ENCODE peak calls at places on chromosome 20, in five cellular contexts. M, D, A, X and C are unnamed samples.

GRCh38 chr20:14824996-14825395 is 487.6 kb upstream of the FLRT3 start:
- DNase-seq in X (no peak), A (no peak), D (no peak), M (no peak), C (no peak)

GRCh38 chr20:25046181-25046641 is 11.7 kb downstream of the ACSS1 start:
- DNase-seq in A (no peak), X (peak; percentile 6), M (no peak), D (no peak), C (no peak)

GRCh38 chr20:38055294-38055693 is 21.7 kb downstream of the RPRD1B start:
- DNase-seq in D (no peak), A (no peak), X (no peak), M (no peak), C (no peak)

GRCh38 chr20:63937596-63937995 is 18.6 kb downstream of the UCKL1 start:
- DNase-seq in X (no peak), D (no peak), A (no peak), M (no peak), C (no peak)

GRCh38 chr20:23928788-23929187 is 49.2 kb upstream of the CST5 start:
- DNase-seq in A (no peak), M (no peak), D (no peak), X (no peak), C (no peak)

GRCh38 chr20:40741507-40742106 is 52.6 kb upstream of the MAFB start:
- DNase-seq in A (peak; percentile 33), D (peak; percentile 37), M (peak; percentile 66), X (peak; percentile 51), C (peak; percentile 55)

GRCh38 chr20:63162206-63162770 is 53.6 kb downstream of the YTHDF1 start:
- DNase-seq in X (no peak), D (no peak), M (no peak), A (no peak), C (no peak)

GRCh38 chr20:973785-974194 is 28.3 kb downstream of the RSPO4 start:
- DNase-seq in M (peak; percentile 82), D (no peak), X (peak; percentile 12), A (peak; percentile 55), C (peak; percentile 78)

GRCh38 chr20:23856736-23857135 is 22.8 kb downstream of the CST5 start:
- DNase-seq in M (no peak), A (no peak), D (no peak), X (no peak), C (no peak)

GRCh38 chr20:25257756-25258462 is 10.0 kb downstream of the PYGB start:
- DNase-seq in M (no peak), X (peak; percentile 18), A (no peak), D (no peak), C (no peak)

GRCh38 chr20:37361336-37361735 is 15.4 kb downstream of the SRC start:
- DNase-seq in X (no peak), D (no peak), A (peak; percentile 18), M (no peak), C (no peak)

DNA sequence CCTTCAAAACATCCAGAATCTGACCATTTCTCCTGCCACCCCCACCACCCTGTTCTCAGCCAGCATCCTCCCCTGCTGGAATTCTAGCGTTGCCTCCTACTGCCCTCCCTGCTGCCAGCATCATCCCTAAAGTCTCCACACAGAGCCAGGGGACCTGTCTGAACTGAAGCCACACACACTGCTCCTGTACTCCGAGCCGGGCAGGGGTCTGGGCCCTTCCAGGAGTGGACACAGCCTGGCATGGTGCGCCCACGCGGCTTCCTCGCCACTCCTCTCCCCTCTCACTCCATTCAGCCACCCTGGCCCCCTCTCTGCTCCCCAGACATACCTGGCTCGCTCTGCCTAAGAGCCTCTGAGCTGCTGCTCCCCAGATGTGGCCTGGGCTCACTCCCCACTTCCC is 155.5 kb downstream of the PREX1 start:
- DNase-seq in D (no peak), A (no peak), X (no peak), M (no peak), C (no peak)
- TF ChIP-seq POLR2A in D (no peak), A (no peak), X (no peak), M (no peak), C (no peak)

GRCh38 chr20:50592282-50593004 is 82.3 kb downstream of the PTPN1 start:
- DNase-seq in X (no peak), A (peak; percentile 78), M (no peak), D (no peak), C (no peak)
- TF ChIP-seq POLR2A in X (no peak), A (no peak), M (no peak), D (no peak), C (no peak)

GRCh38 chr20:50111120-50111828 is 1.7 kb downstream of the UBE2V1 start:
- DNase-seq in D (no peak), M (no peak), A (no peak), X (no peak), C (peak; percentile 87)

GRCh38 chr20:50113420-50114224 is 672 bp upstream of the UBE2V1 start:
- DNase-seq in X (no peak), D (no peak), A (no peak), M (no peak), C (peak; percentile 34)

GRCh38 chr20:50111829-50112495 is 988 bp downstream of the UBE2V1 start:
- DNase-seq in A (no peak), D (no peak), M (no peak), X (no peak), C (peak; percentile 65)

GRCh38 chr20:50115041-50115512 is 2.1 kb upstream of the UBE2V1 start:
- DNase-seq in A (no peak), X (no peak), M (no peak), D (no peak), C (no peak)

GRCh38 chr20:50112512-50113419 is at the start of gene UBE2V1:
- DNase-seq in X (peak; percentile 92), M (peak; percentile 96), D (peak; percentile 83), A (peak; percentile 96), C (peak; percentile 96)
- TF ChIP-seq POLR2A in X (peak; percentile 76), M (peak; percentile 89), D (peak; percentile 92), A (peak; percentile 61), C (peak; percentile 87)

DNA sequence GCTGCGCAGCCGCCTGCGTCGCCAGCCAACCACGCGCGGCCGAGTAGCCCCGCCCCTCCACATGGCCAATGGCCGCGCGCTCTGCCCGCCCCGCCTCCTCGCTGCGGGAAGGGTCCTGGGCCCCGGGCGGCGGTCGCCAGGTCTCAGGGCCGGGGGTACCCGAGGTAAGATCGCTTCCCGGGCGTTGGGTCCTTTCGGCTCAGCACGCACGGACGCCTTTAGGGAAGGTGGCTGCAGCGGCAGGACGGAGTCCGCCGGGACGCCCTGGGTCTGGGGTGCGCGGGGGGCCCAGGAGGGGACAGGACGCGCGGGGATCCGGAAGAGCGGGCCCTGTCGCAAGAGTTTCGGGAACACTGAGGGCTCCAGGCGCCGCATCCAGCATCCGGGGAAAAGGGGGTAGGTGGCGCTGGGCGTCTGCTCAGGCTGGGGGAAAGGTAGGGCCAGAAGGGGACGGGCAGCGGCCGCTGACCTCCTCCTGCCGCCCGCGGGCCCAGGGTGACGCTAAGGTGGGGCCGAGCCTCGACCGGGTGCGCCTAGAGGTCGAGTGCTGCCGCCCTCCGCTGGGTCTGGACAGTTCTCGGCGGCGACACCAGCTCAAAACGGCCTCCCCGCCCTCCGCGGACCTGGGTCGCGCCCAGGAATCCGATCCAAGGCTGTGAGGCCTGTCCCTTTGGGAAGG is at the start of gene MAVS:
- DNase-seq in A (peak; percentile 91), D (peak; percentile 80), X (peak; percentile 92), M (peak; percentile 91), C (peak; percentile 90)
- TF ChIP-seq POLR2A in A (peak; percentile 85), D (peak; percentile 86), X (peak; percentile 87), M (peak; percentile 87), C (peak; percentile 62)

GRCh38 chr20:17796096-17796563 is 96.4 kb downstream of the BANF2 start:
- DNase-seq in M (peak; percentile 27), D (peak; percentile 74), A (peak; percentile 73), X (no peak), C (peak; percentile 41)
- TF ChIP-seq POLR2A in M (no peak), D (no peak), A (no peak), X (no peak), C (no peak)

GRCh38 chr20:45419188-45420091 is 3.5 kb downstream of the PIGT start:
- DNase-seq in M (no peak), X (peak; percentile 80), D (peak; percentile 59), A (peak; percentile 48), C (peak; percentile 91)

GRCh38 chr20:45416917-45417316 is 976 bp downstream of the PIGT start:
- DNase-seq in D (no peak), X (no peak), A (no peak), M (peak; percentile 39), C (peak; percentile 23)

GRCh38 chr20:45412653-45413052 is 3.3 kb upstream of the PIGT start:
- DNase-seq in D (no peak), A (no peak), X (no peak), M (no peak), C (no peak)

GRCh38 chr20:45413479-45413878 is 2.5 kb upstream of the PIGT start:
- DNase-seq in X (no peak), A (no peak), D (no peak), M (no peak), C (no peak)

GRCh38 chr20:45415822-45416637 is at the start of gene PIGT:
- DNase-seq in X (peak; percentile 90), D (peak; percentile 80), M (peak; percentile 95), A (peak; percentile 91), C (peak; percentile 89)
- TF ChIP-seq POLR2A in X (peak; percentile 97), D (peak; percentile 75), M (peak; percentile 97), A (peak; percentile 83), C (peak; percentile 97)